ENCODE peak calls at places on chromosomes 6 and 20, in six cellular contexts. One of them, this sample, is unnamed.

GRCh38 chr6:34145161-34146020 is 496 bp downstream of the GRM4 start:
- DNase-seq in thoracic aorta: no peak
- DNase-seq in T-helper 9 cell: no peak
- DNase-seq in ascending aorta: no peak
- DNase-seq in NCI-H510A treated with DMSO at 0.1 percent for 48 hours: peak
- DNase-seq in foreskin fibroblast: peak
- DNase-seq in this sample: no peak

GRCh38 chr6:1313755-1314503 is 2.0 kb downstream of the FOXQ1 start:
- DNase-seq in foreskin fibroblast: peak
- DNase-seq in ascending aorta: no peak
- DNase-seq in thoracic aorta: no peak
- DNase-seq in T-helper 9 cell: no peak
- DNase-seq in NCI-H510A treated with DMSO at 0.1 percent for 48 hours: no peak
- DNase-seq in this sample: no peak

GRCh38 chr6:43833223-43833995 is 63.4 kb downstream of the VEGFA start:
- DNase-seq in T-helper 9 cell: no peak
- DNase-seq in thoracic aorta: no peak
- DNase-seq in NCI-H510A treated with DMSO at 0.1 percent for 48 hours: no peak
- DNase-seq in foreskin fibroblast: no peak
- DNase-seq in ascending aorta: no peak
- DNase-seq in this sample: no peak

GRCh38 chr6:146950351-146950835 is 253.8 kb upstream of the STXBP5 start:
- DNase-seq in NCI-H510A treated with DMSO at 0.1 percent for 48 hours: no peak
- DNase-seq in T-helper 9 cell: no peak
- DNase-seq in foreskin fibroblast: no peak
- DNase-seq in thoracic aorta: no peak
- DNase-seq in ascending aorta: no peak
- DNase-seq in this sample: no peak

GRCh38 chr20:23061262-23061661 is 11.8 kb upstream of the THBD start:
- DNase-seq in thoracic aorta: no peak
- DNase-seq in T-helper 9 cell: no peak
- DNase-seq in foreskin fibroblast: no peak
- DNase-seq in NCI-H510A treated with DMSO at 0.1 percent for 48 hours: no peak
- DNase-seq in ascending aorta: no peak
- DNase-seq in this sample: no peak

GRCh38 chr6:140858381-140858971 is 1274.2 kb upstream of the GJE1 start:
- DNase-seq in T-helper 9 cell: no peak
- DNase-seq in foreskin fibroblast: peak
- DNase-seq in NCI-H510A treated with DMSO at 0.1 percent for 48 hours: no peak
- DNase-seq in thoracic aorta: no peak
- DNase-seq in ascending aorta: no peak
- DNase-seq in this sample: no peak

GRCh38 chr20:58277578-58278344 is 31.8 kb upstream of the RAB22A start:
- DNase-seq in thoracic aorta: no peak
- DNase-seq in NCI-H510A treated with DMSO at 0.1 percent for 48 hours: no peak
- DNase-seq in ascending aorta: no peak
- DNase-seq in T-helper 9 cell: no peak
- DNase-seq in foreskin fibroblast: no peak
- DNase-seq in this sample: no peak

GRCh38 chr6:131946404-131946991 is 4.7 kb downstream of the CCN2 start:
- DNase-seq in T-helper 9 cell: no peak
- DNase-seq in foreskin fibroblast: no peak
- DNase-seq in ascending aorta: no peak
- DNase-seq in NCI-H510A treated with DMSO at 0.1 percent for 48 hours: no peak
- DNase-seq in thoracic aorta: no peak
- DNase-seq in this sample: no peak

GRCh38 chr20:57718490-57719009 is 8.7 kb upstream of the PMEPA1 start:
- DNase-seq in thoracic aorta: peak
- DNase-seq in foreskin fibroblast: peak
- DNase-seq in NCI-H510A treated with DMSO at 0.1 percent for 48 hours: no peak
- DNase-seq in ascending aorta: peak
- DNase-seq in T-helper 9 cell: peak
- DNase-seq in this sample: peak